ENCODE peak calls at places on chromosome 15, in seven cellular contexts. Q is tibial nerve; G is naive thymus-derived CD4-positive, alpha-beta T cell; B is psoas muscle; N is H1; Z is IMR-90; C is ovary. K is an unnamed sample.

GRCh38 chr15:77002954-77003912 is 8.3 kb downstream of the PSTPIP1 start:
- DNase-seq in G (peak; percentile 55), Q (peak; percentile 52), B (peak; percentile 69), Z (no peak), N (no peak), C (no peak), K (peak; percentile 27)

GRCh38 chr15:31469801-31470545 is 143.3 kb downstream of the KLF13 start:
- DNase-seq in B (no peak), N (no peak), Z (no peak), G (no peak), Q (no peak), C (no peak), K (no peak)

GRCh38 chr15:81877533-81878227 is 168.1 kb downstream of the MEX3B start:
- DNase-seq in G (no peak), B (no peak), N (no peak), Q (no peak), C (no peak), Z (no peak), K (no peak)

GRCh38 chr15:77831989-77832388 is 199.3 kb upstream of the LINGO1 start:
- DNase-seq in Q (no peak), N (no peak), C (no peak), Z (no peak), B (peak; percentile 10), G (no peak), K (no peak)

GRCh38 chr15:92586930-92587329 is 68.6 kb downstream of the FAM174B start:
- DNase-seq in Q (no peak), C (no peak), N (no peak), Z (no peak), G (no peak), B (no peak), K (no peak)

GRCh38 chr15:65086680-65087111 is 10.2 kb downstream of the KBTBD13 start:
- DNase-seq in N (no peak), G (no peak), C (no peak), Q (no peak), B (no peak), Z (no peak), K (no peak)

GRCh38 chr15:75861750-75862402 is 18.6 kb downstream of the UBE2Q2 start:
- DNase-seq in N (no peak), B (no peak), C (no peak), Z (peak; percentile 14), Q (no peak), G (no peak), K (no peak)

GRCh38 chr15:76336254-76337046 is at the start of gene ISL2:
- DNase-seq in G (no peak), B (no peak), C (no peak), Z (peak; percentile 96), N (peak; percentile 89), Q (no peak), K (peak; percentile 35)

GRCh38 chr15:31373096-31373865 is 46.6 kb downstream of the KLF13 start:
- DNase-seq in N (no peak), G (no peak), C (peak; percentile 13), Z (no peak), B (peak; percentile 32), Q (no peak), K (no peak)

GRCh38 chr15:48459571-48460461 is 128.6 kb downstream of the DUT start:
- DNase-seq in G (no peak), Q (peak; percentile 44), Z (peak; percentile 79), B (no peak), N (no peak), C (no peak), K (no peak)

GRCh38 chr15:74238984-74239645 is 3.0 kb downstream of the CCDC33 start:
- DNase-seq in N (no peak), B (no peak), Q (no peak), G (no peak), C (no peak), Z (no peak), K (no peak)

GRCh38 chr15:34271493-34271892 is 46.7 kb downstream of the EMC4 start:
- DNase-seq in C (no peak), N (no peak), Z (peak; percentile 88), Q (no peak), G (no peak), B (no peak), K (no peak)

GRCh38 chr15:58213587-58214360 is 75.6 kb downstream of the AQP9 start:
- DNase-seq in C (no peak), N (no peak), G (no peak), Z (peak; percentile 18), B (no peak), Q (no peak), K (no peak)

GRCh38 chr15:56835598-56836275 is 82.7 kb upstream of the TCF12 start:
- DNase-seq in C (no peak), N (no peak), G (no peak), B (no peak), Q (no peak), Z (peak; percentile 23), K (no peak)

GRCh38 chr15:53611145-53611920 is 148.1 kb downstream of the WDR72 start:
- DNase-seq in C (no peak), B (no peak), Q (no peak), G (no peak), N (no peak), Z (no peak), K (no peak)

GRCh38 chr15:100154338-100154737 is 187.4 kb downstream of the ADAMTS17 start:
- DNase-seq in B (no peak), C (no peak), N (no peak), G (no peak), Q (no peak), Z (no peak), K (no peak)

GRCh38 chr15:42133892-42134502 is 22.4 kb downstream of the PLA2G4F start:
- DNase-seq in G (no peak), Z (peak; percentile 17), B (peak; percentile 77), C (no peak), N (peak; percentile 56), Q (no peak), K (peak; percentile 58)

GRCh38 chr15:67144609-67145306 is 79.4 kb downstream of the SMAD3 start:
- DNase-seq in B (no peak), Q (no peak), G (no peak), Z (peak; percentile 96), N (no peak), C (no peak), K (no peak)

GRCh38 chr15:69703495-69704187 is 251.0 kb downstream of the RPLP1 start:
- DNase-seq in G (no peak), Z (no peak), N (no peak), C (no peak), B (no peak), Q (no peak), K (no peak)

GRCh38 chr15:78927077-78927790 is 17.6 kb downstream of the CTSH start:
- DNase-seq in G (no peak), Z (no peak), C (no peak), N (no peak), Q (no peak), B (no peak), K (no peak)

GRCh38 chr15:84799511-84800187 is 17.5 kb upstream of the ALPK3 start:
- DNase-seq in C (no peak), G (no peak), Q (no peak), N (no peak), Z (no peak), B (no peak), K (no peak)

GRCh38 chr15:92082217-92082843 is 228.8 kb downstream of the SLCO3A1 start:
- DNase-seq in B (peak; percentile 71), C (peak; percentile 84), Z (peak; percentile 73), Q (peak; percentile 75), G (peak; percentile 14), N (peak; percentile 62), K (peak; percentile 20)

GRCh38 chr15:65450556-65450955 is 27.8 kb upstream of the IGDCC4 start:
- DNase-seq in C (no peak), G (no peak), Q (no peak), B (no peak), Z (no peak), N (no peak), K (no peak)

GRCh38 chr15:67601008-67601620 is 58.6 kb downstream of the MAP2K5 start:
- DNase-seq in B (no peak), Z (peak; percentile 4), Q (no peak), N (no peak), G (no peak), C (no peak), K (no peak)

GRCh38 chr15:65623103-65623502 is 1.4 kb downstream of the SLC24A1 start:
- DNase-seq in Z (no peak), B (no peak), Q (no peak), C (no peak), G (no peak), N (no peak), K (no peak)

GRCh38 chr15:38996111-38996541 is 431.5 kb upstream of the RASGRP1 start:
- DNase-seq in B (no peak), G (no peak), Q (no peak), N (no peak), Z (peak; percentile 90), C (no peak), K (no peak)

GRCh38 chr15:65413760-65414144 is 9.0 kb downstream of the IGDCC4 start:
- DNase-seq in Z (no peak), B (no peak), C (no peak), Q (no peak), N (no peak), G (no peak), K (no peak)

GRCh38 chr15:75107905-75108838 is 84.8 kb downstream of the PPCDC start:
- DNase-seq in G (no peak), C (no peak), B (no peak), Z (peak; percentile 91), N (no peak), Q (no peak), K (peak; percentile 87)

GRCh38 chr15:68615811-68616210 is 37.0 kb downstream of the CORO2B start:
- DNase-seq in B (no peak), Q (no peak), G (no peak), N (no peak), Z (no peak), C (no peak), K (no peak)
- H3K4me1 ChIP-seq in B (no peaks in the 10 kb centered on the region), Q (peaks cover 55% of the 10 kb centered on the region), G (no peaks in the 10 kb centered on the region), N (peaks cover 12% of the 10 kb centered on the region), Z (peaks cover 21% of the 10 kb centered on the region), C (peaks cover 27% of the 10 kb centered on the region), K (no peaks in the 10 kb centered on the region)

DNA sequence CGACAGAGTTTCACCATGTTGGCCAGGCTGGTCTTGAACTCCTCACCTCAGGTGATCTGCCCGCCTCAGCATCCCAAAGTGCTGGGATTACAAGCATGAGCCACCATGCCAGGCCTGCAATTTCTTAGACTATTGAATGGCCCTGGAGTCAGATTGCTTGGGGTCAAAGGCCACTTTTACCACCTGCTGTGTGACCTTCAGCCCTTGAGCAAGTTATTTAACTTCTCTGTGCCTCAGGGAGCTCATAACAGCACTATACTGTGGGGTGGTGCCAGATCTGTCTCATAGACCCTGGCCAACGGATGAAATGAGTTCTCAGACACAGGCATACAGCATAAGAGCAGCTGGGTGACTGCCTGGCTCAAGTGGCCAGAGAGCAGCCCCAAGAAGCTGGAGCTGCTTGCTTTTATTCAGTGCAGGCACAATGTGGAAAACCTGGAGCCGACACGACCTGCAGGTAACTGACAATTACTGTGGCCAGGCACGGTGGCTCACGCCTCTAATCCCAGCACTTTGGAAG is 44.9 kb upstream of the FURIN start:
- DNase-seq in Q (no peak), B (no peak), C (no peak), G (no peak), N (no peak), Z (no peak), K (no peak)
- H3K27me3 ChIP-seq in Q (no peaks in the 10 kb centered on the region), B (no peaks in the 10 kb centered on the region), C (no peaks in the 10 kb centered on the region), G (no peaks in the 10 kb centered on the region), N (no peaks in the 10 kb centered on the region), Z (peaks cover 17% of the 10 kb centered on the region), K (no peaks in the 10 kb centered on the region)

GRCh38 chr15:70704166-70704565 is 59.2 kb downstream of the UACA start:
- DNase-seq in Z (no peak), G (no peak), C (no peak), B (no peak), N (no peak), Q (no peak), K (no peak)
- H3K4me1 ChIP-seq in Z (peaks cover 13% of the 10 kb centered on the region), G (no peaks in the 10 kb centered on the region), C (peaks cover 8% of the 10 kb centered on the region), B (peaks cover 60% of the 10 kb centered on the region), N (peaks cover 8% of the 10 kb centered on the region), Q (peaks cover 33% of the 10 kb centered on the region), K (no peaks in the 10 kb centered on the region)

GRCh38 chr15:101540480-101541239 is 51.2 kb upstream of the PCSK6 start:
- DNase-seq in Q (no peak), N (no peak), G (no peak), B (no peak), C (no peak), Z (no peak), K (no peak)
- H3K27me3 ChIP-seq in Q (no peaks in the 10 kb centered on the region), N (no peaks in the 10 kb centered on the region), G (no peaks in the 10 kb centered on the region), B (no peaks in the 10 kb centered on the region), C (no peaks in the 10 kb centered on the region), Z (peaks cover 8% of the 10 kb centered on the region), K (no peaks in the 10 kb centered on the region)

K was measured in CD4-positive, CD25-positive, alpha-beta regulatory T cell.